ENCODE peak calls at places on chromosomes 4 and X, in eight cellular contexts. One of them, this sample, is unnamed.

GRCh38 chrX:42755820-42756219 is 22.1 kb downstream of the PPP1R2C start:
- DNase-seq in choroid plexus epithelial cell: peak; percentile 52
- DNase-seq in cardiac muscle cell: no peak
- DNase-seq in AG09309: peak; percentile 20
- DNase-seq in fibroblast of the aortic adventitia: peak; percentile 67
- DNase-seq in colonic mucosa: no peak
- DNase-seq in fibroblast of pulmonary artery: peak; percentile 67
- DNase-seq in breast epithelium: no peak
- DNase-seq in this sample: peak; percentile 58

GRCh38 chrX:63281465-63281864 is 69.7 kb downstream of the SPIN4 start:
- DNase-seq in colonic mucosa: no peak
- DNase-seq in cardiac muscle cell: no peak
- DNase-seq in AG09309: no peak
- DNase-seq in breast epithelium: no peak
- DNase-seq in choroid plexus epithelial cell: no peak
- DNase-seq in fibroblast of the aortic adventitia: no peak
- DNase-seq in fibroblast of pulmonary artery: no peak
- DNase-seq in this sample: no peak

GRCh38 chr4:26083987-26084386 is 170.0 kb downstream of the SMIM20 start:
- DNase-seq in cardiac muscle cell: peak; percentile 15
- DNase-seq in fibroblast of the aortic adventitia: peak; percentile 87
- DNase-seq in fibroblast of pulmonary artery: peak; percentile 52
- DNase-seq in breast epithelium: no peak
- DNase-seq in colonic mucosa: no peak
- DNase-seq in AG09309: peak; percentile 76
- DNase-seq in choroid plexus epithelial cell: peak; percentile 92
- DNase-seq in this sample: peak; percentile 90

GRCh38 chrX:107701493-107702121 is 73.3 kb downstream of the PRPS1 start:
- DNase-seq in AG09309: no peak
- DNase-seq in breast epithelium: no peak
- DNase-seq in colonic mucosa: no peak
- DNase-seq in fibroblast of pulmonary artery: no peak
- DNase-seq in cardiac muscle cell: no peak
- DNase-seq in choroid plexus epithelial cell: no peak
- DNase-seq in fibroblast of the aortic adventitia: no peak
- DNase-seq in this sample: no peak

GRCh38 chrX:107713205-107714195 is 62.1 kb downstream of the TSC22D3 start:
- DNase-seq in fibroblast of pulmonary artery: peak; percentile 39
- DNase-seq in breast epithelium: no peak
- DNase-seq in AG09309: no peak
- DNase-seq in colonic mucosa: no peak
- DNase-seq in fibroblast of the aortic adventitia: no peak
- DNase-seq in cardiac muscle cell: no peak
- DNase-seq in choroid plexus epithelial cell: peak; percentile 36
- DNase-seq in this sample: no peak

GRCh38 chrX:8939344-8939743 is 94.6 kb downstream of the FAM9B start:
- DNase-seq in colonic mucosa: no peak
- DNase-seq in AG09309: no peak
- DNase-seq in breast epithelium: no peak
- DNase-seq in fibroblast of pulmonary artery: no peak
- DNase-seq in fibroblast of the aortic adventitia: no peak
- DNase-seq in cardiac muscle cell: no peak
- DNase-seq in choroid plexus epithelial cell: no peak
- DNase-seq in this sample: no peak

GRCh38 chrX:29044802-29045201 is 457.6 kb downstream of the IL1RAPL1 start:
- DNase-seq in AG09309: no peak
- DNase-seq in choroid plexus epithelial cell: peak; percentile 41
- DNase-seq in fibroblast of the aortic adventitia: peak; percentile 40
- DNase-seq in breast epithelium: no peak
- DNase-seq in cardiac muscle cell: no peak
- DNase-seq in fibroblast of pulmonary artery: peak; percentile 36
- DNase-seq in colonic mucosa: no peak
- DNase-seq in this sample: peak; percentile 3

GRCh38 chr4:73868206-73869129 is 725 bp upstream of the CXCL1 start:
- DNase-seq in choroid plexus epithelial cell: peak; percentile 78
- DNase-seq in AG09309: no peak
- DNase-seq in cardiac muscle cell: no peak
- DNase-seq in fibroblast of pulmonary artery: peak; percentile 53
- DNase-seq in fibroblast of the aortic adventitia: peak; percentile 38
- DNase-seq in colonic mucosa: peak; percentile 39
- DNase-seq in breast epithelium: no peak
- DNase-seq in this sample: peak; percentile 21

GRCh38 chr4:102076622-102077021 is 268.7 kb downstream of the SLC39A8 start:
- DNase-seq in fibroblast of pulmonary artery: no peak
- DNase-seq in choroid plexus epithelial cell: no peak
- DNase-seq in colonic mucosa: no peak
- DNase-seq in cardiac muscle cell: no peak
- DNase-seq in AG09309: no peak
- DNase-seq in fibroblast of the aortic adventitia: no peak
- DNase-seq in breast epithelium: no peak
- DNase-seq in this sample: peak; percentile 77

GRCh38 chrX:71053217-71053621 is 14.9 kb downstream of the SNX12 start:
- DNase-seq in breast epithelium: no peak
- DNase-seq in cardiac muscle cell: peak; percentile 75
- DNase-seq in colonic mucosa: peak; percentile 19
- DNase-seq in fibroblast of the aortic adventitia: no peak
- DNase-seq in AG09309: no peak
- DNase-seq in fibroblast of pulmonary artery: no peak
- DNase-seq in choroid plexus epithelial cell: peak; percentile 79
- DNase-seq in this sample: peak; percentile 2

GRCh38 chr4:82268050-82268825 is 105.6 kb downstream of the HNRNPD start:
- DNase-seq in fibroblast of pulmonary artery: peak; percentile 69
- DNase-seq in colonic mucosa: peak; percentile 46
- DNase-seq in breast epithelium: no peak
- DNase-seq in cardiac muscle cell: peak; percentile 74
- DNase-seq in choroid plexus epithelial cell: peak; percentile 77
- DNase-seq in fibroblast of the aortic adventitia: peak; percentile 64
- DNase-seq in AG09309: peak; percentile 28
- DNase-seq in this sample: peak; percentile 80

GRCh38 chrX:103254171-103254824 is 657 bp downstream of the TCEAL8 start:
- DNase-seq in fibroblast of the aortic adventitia: peak; percentile 43
- DNase-seq in choroid plexus epithelial cell: peak; percentile 40
- DNase-seq in fibroblast of pulmonary artery: peak; percentile 35
- DNase-seq in breast epithelium: no peak
- DNase-seq in colonic mucosa: peak; percentile 59
- DNase-seq in AG09309: no peak
- DNase-seq in cardiac muscle cell: peak; percentile 90
- DNase-seq in this sample: peak; percentile 23

GRCh38 chr4:4995103-4995761 is 24.0 kb downstream of the CYTL1 start:
- DNase-seq in fibroblast of the aortic adventitia: peak; percentile 72
- DNase-seq in colonic mucosa: peak; percentile 73
- DNase-seq in cardiac muscle cell: peak; percentile 85
- DNase-seq in breast epithelium: peak; percentile 78
- DNase-seq in fibroblast of pulmonary artery: peak; percentile 65
- DNase-seq in choroid plexus epithelial cell: peak; percentile 67
- DNase-seq in AG09309: no peak
- DNase-seq in this sample: peak; percentile 63

GRCh38 chr4:20289782-20290181 is 38.1 kb downstream of the SLIT2 start:
- DNase-seq in colonic mucosa: no peak
- DNase-seq in cardiac muscle cell: no peak
- DNase-seq in fibroblast of pulmonary artery: no peak
- DNase-seq in AG09309: no peak
- DNase-seq in choroid plexus epithelial cell: no peak
- DNase-seq in breast epithelium: no peak
- DNase-seq in fibroblast of the aortic adventitia: no peak
- DNase-seq in this sample: no peak
- H3K4me3 ChIP-seq in colonic mucosa: no peak overlapping the region
- H3K4me3 ChIP-seq in cardiac muscle cell: no peak overlapping the region
- H3K4me3 ChIP-seq in fibroblast of pulmonary artery: no peak overlapping the region
- H3K4me3 ChIP-seq in AG09309: no peak overlapping the region
- H3K4me3 ChIP-seq in choroid plexus epithelial cell: no peak overlapping the region
- H3K4me3 ChIP-seq in breast epithelium: no peak overlapping the region
- H3K4me3 ChIP-seq in fibroblast of the aortic adventitia: no peak overlapping the region
- H3K4me3 ChIP-seq in this sample: no peak overlapping the region

GRCh38 chrX:19627081-19627480 is 111.8 kb upstream of the MAP3K15 start:
- DNase-seq in fibroblast of pulmonary artery: no peak
- DNase-seq in cardiac muscle cell: no peak
- DNase-seq in choroid plexus epithelial cell: no peak
- DNase-seq in breast epithelium: no peak
- DNase-seq in colonic mucosa: no peak
- DNase-seq in fibroblast of the aortic adventitia: peak; percentile 18
- DNase-seq in AG09309: no peak
- DNase-seq in this sample: no peak
- TF ChIP-seq CTCF in fibroblast of pulmonary artery: no peak
- TF ChIP-seq CTCF in cardiac muscle cell: no peak
- TF ChIP-seq CTCF in choroid plexus epithelial cell: no peak
- TF ChIP-seq CTCF in breast epithelium: no peak
- TF ChIP-seq CTCF in colonic mucosa: no peak
- TF ChIP-seq CTCF in fibroblast of the aortic adventitia: no peak
- TF ChIP-seq CTCF in AG09309: no peak
- TF ChIP-seq CTCF in this sample: no peak

DNA sequence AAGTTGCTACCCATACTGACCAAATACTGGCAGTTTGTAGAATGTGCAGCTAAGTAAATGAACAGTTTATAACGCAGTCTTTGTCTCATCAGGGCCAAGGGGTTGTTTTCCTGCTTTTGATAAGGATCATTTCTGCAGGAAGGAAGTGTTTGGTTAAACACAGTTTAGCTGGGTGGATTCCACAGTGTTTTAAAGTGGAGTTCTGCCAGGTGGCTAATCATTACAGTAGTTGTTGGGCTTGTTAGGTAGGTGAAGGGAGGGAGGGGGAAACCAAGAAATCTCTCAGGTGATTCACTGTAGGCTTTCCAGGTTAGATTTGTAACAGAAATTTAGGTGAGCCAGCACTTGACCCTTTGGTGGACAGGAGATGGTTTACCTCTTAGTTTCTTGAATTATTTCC is 58.1 kb downstream of the FNIP2 start:
- DNase-seq in fibroblast of the aortic adventitia: no peak
- DNase-seq in AG09309: no peak
- DNase-seq in choroid plexus epithelial cell: no peak
- DNase-seq in colonic mucosa: peak; percentile 86
- DNase-seq in breast epithelium: no peak
- DNase-seq in fibroblast of pulmonary artery: no peak
- DNase-seq in cardiac muscle cell: no peak
- DNase-seq in this sample: peak; percentile 81
- H3K4me3 ChIP-seq in fibroblast of the aortic adventitia: no peak overlapping the region
- H3K4me3 ChIP-seq in AG09309: no peak overlapping the region
- H3K4me3 ChIP-seq in choroid plexus epithelial cell: no peak overlapping the region
- H3K4me3 ChIP-seq in colonic mucosa: no peak overlapping the region
- H3K4me3 ChIP-seq in breast epithelium: no peak overlapping the region
- H3K4me3 ChIP-seq in fibroblast of pulmonary artery: no peak overlapping the region
- H3K4me3 ChIP-seq in cardiac muscle cell: no peak overlapping the region
- H3K4me3 ChIP-seq in this sample: no peak overlapping the region

GRCh38 chr4:8862334-8862733 is 9.3 kb downstream of the HMX1 start:
- DNase-seq in fibroblast of pulmonary artery: no peak
- DNase-seq in cardiac muscle cell: no peak
- DNase-seq in colonic mucosa: no peak
- DNase-seq in breast epithelium: no peak
- DNase-seq in fibroblast of the aortic adventitia: no peak
- DNase-seq in AG09309: no peak
- DNase-seq in choroid plexus epithelial cell: no peak
- DNase-seq in this sample: no peak

GRCh38 chr4:8860096-8860891 is 11.3 kb downstream of the HMX1 start:
- DNase-seq in cardiac muscle cell: no peak
- DNase-seq in AG09309: no peak
- DNase-seq in breast epithelium: no peak
- DNase-seq in fibroblast of pulmonary artery: no peak
- DNase-seq in fibroblast of the aortic adventitia: no peak
- DNase-seq in colonic mucosa: no peak
- DNase-seq in choroid plexus epithelial cell: no peak
- DNase-seq in this sample: no peak

GRCh38 chr4:8862800-8863758 is 8.6 kb downstream of the HMX1 start:
- DNase-seq in fibroblast of the aortic adventitia: no peak
- DNase-seq in colonic mucosa: no peak
- DNase-seq in breast epithelium: no peak
- DNase-seq in fibroblast of pulmonary artery: no peak
- DNase-seq in AG09309: no peak
- DNase-seq in cardiac muscle cell: no peak
- DNase-seq in choroid plexus epithelial cell: no peak
- DNase-seq in this sample: no peak

GRCh38 chr4:8860892-8861575 is 10.6 kb downstream of the HMX1 start:
- DNase-seq in choroid plexus epithelial cell: no peak
- DNase-seq in breast epithelium: no peak
- DNase-seq in fibroblast of pulmonary artery: no peak
- DNase-seq in AG09309: no peak
- DNase-seq in cardiac muscle cell: no peak
- DNase-seq in fibroblast of the aortic adventitia: no peak
- DNase-seq in colonic mucosa: no peak
- DNase-seq in this sample: no peak

GRCh38 chr4:8861576-8862279 is 9.9 kb downstream of the HMX1 start:
- DNase-seq in fibroblast of pulmonary artery: no peak
- DNase-seq in fibroblast of the aortic adventitia: no peak
- DNase-seq in cardiac muscle cell: no peak
- DNase-seq in breast epithelium: no peak
- DNase-seq in choroid plexus epithelial cell: no peak
- DNase-seq in AG09309: no peak
- DNase-seq in colonic mucosa: no peak
- DNase-seq in this sample: no peak
- TF ChIP-seq CTCF in fibroblast of pulmonary artery: no peak
- TF ChIP-seq CTCF in fibroblast of the aortic adventitia: no peak
- TF ChIP-seq CTCF in cardiac muscle cell: no peak
- TF ChIP-seq CTCF in breast epithelium: no peak
- TF ChIP-seq CTCF in choroid plexus epithelial cell: no peak
- TF ChIP-seq CTCF in AG09309: no peak
- TF ChIP-seq CTCF in colonic mucosa: no peak
- TF ChIP-seq CTCF in this sample: no peak

DNA sequence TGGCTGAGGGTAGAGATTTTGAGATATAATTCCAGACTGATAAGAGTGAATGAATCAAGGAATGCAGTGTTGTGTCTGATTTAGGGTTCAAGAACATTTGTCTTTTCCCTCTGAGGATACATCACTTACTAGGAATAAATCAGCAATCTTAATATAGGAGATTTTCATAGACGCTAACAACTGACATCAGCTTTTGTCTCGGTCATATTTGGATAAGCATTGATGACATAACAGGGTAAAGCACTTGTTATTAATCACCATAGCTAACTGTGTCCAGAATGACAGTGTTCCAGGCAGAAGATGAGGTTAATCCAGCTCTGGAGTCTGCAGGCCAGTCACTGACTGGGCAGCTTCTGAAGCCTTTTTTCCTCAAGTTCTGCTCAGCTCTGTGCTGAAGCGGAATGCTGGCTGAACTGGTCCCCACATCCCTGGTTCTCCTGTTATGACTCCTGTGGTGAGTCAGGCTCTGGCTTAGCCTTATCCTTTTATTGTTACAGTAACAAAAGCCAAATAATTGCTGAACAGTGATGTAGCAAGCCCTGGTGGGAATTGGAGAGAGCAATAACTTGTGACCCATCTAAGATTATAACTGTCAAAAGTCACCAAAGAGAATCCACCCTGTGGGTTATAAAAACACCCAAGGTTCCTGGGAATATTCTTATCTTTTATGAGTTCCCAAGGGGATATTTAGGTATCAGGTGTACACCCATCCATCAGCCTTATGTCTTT is 41.8 kb downstream of the FNIP2 start:
- DNase-seq in breast epithelium: no peak
- DNase-seq in cardiac muscle cell: no peak
- DNase-seq in choroid plexus epithelial cell: peak; percentile 92
- DNase-seq in colonic mucosa: peak; percentile 72
- DNase-seq in fibroblast of pulmonary artery: peak; percentile 96
- DNase-seq in fibroblast of the aortic adventitia: peak; percentile 100
- DNase-seq in AG09309: peak; percentile 99
- DNase-seq in this sample: peak; percentile 95
- H3K4me3 ChIP-seq in breast epithelium: no peak overlapping the region
- H3K4me3 ChIP-seq in cardiac muscle cell: no peak overlapping the region
- H3K4me3 ChIP-seq in choroid plexus epithelial cell: no peak overlapping the region
- H3K4me3 ChIP-seq in colonic mucosa: no peak overlapping the region
- H3K4me3 ChIP-seq in fibroblast of pulmonary artery: peak overlapping the region; percentile 0
- H3K4me3 ChIP-seq in fibroblast of the aortic adventitia: no peak overlapping the region
- H3K4me3 ChIP-seq in AG09309: no peak overlapping the region
- H3K4me3 ChIP-seq in this sample: no peak overlapping the region

This sample was measured in epithelial cell of esophagus.